ENCODE peak calls at places on chromosomes 3 and 15, in seven cellular contexts. S is esophagus muscularis mucosa, L is stomach, Q is sigmoid colon, B is IMR-90, X is prostate gland, K is GM12891. O is an unnamed sample.
A peak's percentile ranks its signal among the peaks of the same experiment; 100 is the strongest.

GRCh38 chr3:162721736-162722135 is 1225.1 kb downstream of the OTOL1 start:
- DNase-seq in S (no peak), L (no peak), Q (no peak), B (no peak), X (no peak), K (no peak), O (no peak)

GRCh38 chr3:38738630-38739395 is 77.2 kb downstream of the SCN10A start:
- DNase-seq in S (no peak), L (no peak), Q (no peak), B (peak; percentile 28), X (no peak), K (peak; percentile 32), O (no peak)

GRCh38 chr3:13461169-13462124 is 18.7 kb upstream of the HDAC11 start:
- DNase-seq in S (no peak), L (peak; percentile 37), Q (no peak), B (peak; percentile 36), X (no peak), K (peak; percentile 39), O (peak; percentile 42)

GRCh38 chr15:96564546-96564945 is 234.0 kb downstream of the NR2F2 start:
- DNase-seq in S (no peak), L (no peak), Q (no peak), B (no peak), X (no peak), K (no peak), O (no peak)

GRCh38 chr15:34588046-34588674 is 4.7 kb upstream of the GOLGA8B start:
- DNase-seq in S (no peak), L (peak; percentile 64), Q (peak; percentile 84), B (peak; percentile 80), X (peak; percentile 39), K (no peak), O (no peak)

GRCh38 chr3:122519693-122520092 is 5.0 kb upstream of the KPNA1 start:
- DNase-seq in S (no peak), L (no peak), Q (no peak), B (no peak), X (no peak), K (no peak), O (no peak)

GRCh38 chr3:39593341-39593740 is 125.9 kb downstream of the MOBP start:
- DNase-seq in S (no peak), L (no peak), Q (no peak), B (no peak), X (no peak), K (no peak), O (no peak)

GRCh38 chr3:62379206-62379834 is 6.0 kb upstream of the FEZF2 start:
- DNase-seq in S (no peak), L (no peak), Q (no peak), B (no peak), X (no peak), K (no peak), O (no peak)

GRCh38 chr15:58118272-58118671 is 19.9 kb upstream of the AQP9 start:
- DNase-seq in S (no peak), L (no peak), Q (no peak), B (no peak), X (no peak), K (no peak), O (no peak)

GRCh38 chr15:65192016-65192415 is 6.9 kb upstream of the CLPX start:
- DNase-seq in S (no peak), L (no peak), Q (peak; percentile 41), B (peak; percentile 13), X (no peak), K (no peak), O (no peak)

GRCh38 chr15:80512729-80513670 is 108.8 kb downstream of the ARNT2 start:
- DNase-seq in S (peak; percentile 84), L (no peak), Q (no peak), B (no peak), X (no peak), K (no peak), O (no peak)

GRCh38 chr15:81189583-81190283 is 6.9 kb upstream of the IL16 start:
- DNase-seq in S (no peak), L (peak; percentile 34), Q (peak; percentile 89), B (peak; percentile 99), X (no peak), K (no peak), O (no peak)

GRCh38 chr15:77892335-77892734 is 185.2 kb downstream of the TBC1D2B start:
- DNase-seq in S (no peak), L (no peak), Q (no peak), B (no peak), X (no peak), K (no peak), O (no peak)

GRCh38 chr3:24259901-24260512 is 234.6 kb downstream of the THRB start:
- DNase-seq in S (no peak), L (peak; percentile 36), Q (no peak), B (peak; percentile 22), X (no peak), K (no peak), O (no peak)

GRCh38 chr15:50148362-50148963 is 29.4 kb upstream of the ATP8B4 start:
- DNase-seq in S (no peak), L (no peak), Q (no peak), B (peak; percentile 79), X (no peak), K (no peak), O (no peak)

GRCh38 chr3:51969841-51970240 is 2.6 kb upstream of the PCBP4 start:
- DNase-seq in S (no peak), L (no peak), Q (no peak), B (no peak), X (no peak), K (no peak), O (no peak)

GRCh38 chr3:62132027-62132590 is 241.2 kb downstream of the FEZF2 start:
- DNase-seq in S (no peak), L (no peak), Q (no peak), B (no peak), X (no peak), K (no peak), O (no peak)

GRCh38 chr3:7646851-7647250 is 785.9 kb downstream of the GRM7 start:
- DNase-seq in S (no peak), L (no peak), Q (no peak), B (no peak), X (no peak), K (no peak), O (no peak)

DNA sequence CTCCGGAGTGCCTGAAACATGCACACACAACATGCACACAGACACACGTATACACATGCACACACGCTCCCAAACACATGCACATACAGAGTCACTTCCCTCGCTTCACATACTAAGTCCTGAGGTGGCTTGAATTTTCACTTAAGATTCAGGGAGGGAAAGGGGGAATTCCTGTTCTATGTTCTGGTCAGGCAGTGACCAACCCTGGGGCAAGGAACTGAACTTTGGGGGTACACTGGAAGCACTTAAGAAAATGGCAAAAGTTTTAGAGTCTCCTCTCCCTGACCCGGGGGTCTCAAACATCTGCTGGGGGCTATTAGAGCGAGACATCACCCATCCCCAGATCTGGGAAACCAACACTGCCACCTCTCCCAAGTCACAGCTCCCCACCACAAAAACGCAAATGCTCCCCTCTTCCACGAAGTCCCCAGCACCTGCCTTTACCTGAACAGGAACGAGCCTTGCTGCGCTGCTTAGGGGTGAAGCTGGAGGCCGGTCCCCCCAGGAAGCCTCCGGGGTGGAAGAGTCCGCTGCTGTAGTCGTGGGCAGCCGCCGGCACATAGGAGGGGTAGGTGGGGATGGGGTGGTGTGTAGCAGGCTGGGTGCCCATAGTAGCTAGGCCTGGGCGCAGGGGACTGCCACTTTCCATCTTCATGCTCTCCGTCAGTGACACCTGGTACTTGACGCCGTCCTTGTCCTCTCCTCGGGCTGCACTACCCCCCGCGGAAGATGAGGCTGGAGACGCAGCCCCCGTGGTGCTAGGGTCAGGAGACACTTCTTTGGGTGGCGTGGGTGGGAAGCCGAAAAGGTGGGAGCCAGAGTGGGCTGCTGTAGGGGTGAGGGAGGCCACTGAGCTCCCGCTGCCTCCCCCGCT is 7.5 kb downstream of the GATA2 start:
- DNase-seq in S (no peak), L (no peak), Q (no peak), B (no peak), X (no peak), K (no peak), O (no peak)
- TF ChIP-seq POLR2A in S (no peak), L (no peak), Q (no peak), B (no peak), X (no peak), K (no peak), O (no peak)

GRCh38 chr3:28586325-28586724 is 237.7 kb upstream of the AZI2 start:
- DNase-seq in S (no peak), L (no peak), Q (no peak), B (no peak), X (no peak), K (no peak), O (no peak)

GRCh38 chr3:28595364-28595763 is 246.7 kb upstream of the AZI2 start:
- DNase-seq in S (no peak), L (no peak), Q (no peak), B (no peak), X (no peak), K (no peak), O (no peak)

GRCh38 chr3:28587723-28588122 is 239.1 kb upstream of the AZI2 start:
- DNase-seq in S (no peak), L (no peak), Q (no peak), B (no peak), X (no peak), K (no peak), O (no peak)

GRCh38 chr3:28590216-28590615 is 241.6 kb upstream of the AZI2 start:
- DNase-seq in S (no peak), L (no peak), Q (no peak), B (peak; percentile 16), X (no peak), K (no peak), O (no peak)

GRCh38 chr3:28590851-28591250 is 242.2 kb upstream of the AZI2 start:
- DNase-seq in S (no peak), L (no peak), Q (no peak), B (no peak), X (no peak), K (no peak), O (no peak)
- TF ChIP-seq POLR2A in S (no peak), L (no peak), Q (no peak), B (no peak), X (no peak), K (no peak), O (no peak)

GRCh38 chr3:72152551-72153476 is 367.9 kb upstream of the PROK2 start:
- DNase-seq in S (no peak), L (peak; percentile 91), Q (peak; percentile 90), B (peak; percentile 69), X (peak; percentile 85), K (no peak), O (no peak)
- TF ChIP-seq POLR2A in S (no peak), L (no peak), Q (no peak), B (no peak), X (no peak), K (no peak), O (no peak)

GRCh38 chr3:14826069-14826468 is 7.3 kb downstream of the FGD5 start:
- DNase-seq in S (no peak), L (no peak), Q (no peak), B (no peak), X (no peak), K (no peak), O (no peak)

GRCh38 chr3:14827776-14828175 is 9.0 kb downstream of the FGD5 start:
- DNase-seq in S (no peak), L (no peak), Q (no peak), B (no peak), X (no peak), K (no peak), O (no peak)

GRCh38 chr3:14831916-14832430 is 13.2 kb downstream of the FGD5 start:
- DNase-seq in S (no peak), L (no peak), Q (peak; percentile 18), B (no peak), X (no peak), K (no peak), O (no peak)

GRCh38 chr3:14832975-14833722 is 14.4 kb downstream of the FGD5 start:
- DNase-seq in S (no peak), L (no peak), Q (peak; percentile 22), B (no peak), X (no peak), K (no peak), O (no peak)

GRCh38 chr3:14829811-14830210 is 11.0 kb downstream of the FGD5 start:
- DNase-seq in S (no peak), L (no peak), Q (no peak), B (no peak), X (peak; percentile 28), K (no peak), O (no peak)
- TF ChIP-seq POLR2A in S (no peak), L (no peak), Q (no peak), B (no peak), X (no peak), K (no peak), O (no peak)

O was measured in GM12892.